ENCODE peak calls at places on chromosomes 5 and 9, in eight cellular contexts. One of them, this sample, is unnamed.

GRCh38 chr5:56616454-56617160 is 198.7 kb upstream of the MAP3K1 start:
- DNase-seq in mesenchymal stem cell: no peak
- DNase-seq in Peyer's patch: no peak
- DNase-seq in body of pancreas: no peak
- DNase-seq in H7: no peak
- DNase-seq in EL: no peak
- DNase-seq in activated CD4-positive, CD25-positive, alpha-beta regulatory T cell treated with anti-CD3 and anti-CD28 coated beads, Interleukin-2, amount 50 U/mL, for 72 hours: no peak
- DNase-seq in endothelial cell of umbilical vein: peak
- DNase-seq in this sample: no peak

GRCh38 chr9:27870404-27870803 is 297.1 kb upstream of the C9orf72 start:
- DNase-seq in EL: no peak
- DNase-seq in activated CD4-positive, CD25-positive, alpha-beta regulatory T cell treated with anti-CD3 and anti-CD28 coated beads, Interleukin-2, amount 50 U/mL, for 72 hours: no peak
- DNase-seq in H7: no peak
- DNase-seq in endothelial cell of umbilical vein: no peak
- DNase-seq in body of pancreas: no peak
- DNase-seq in mesenchymal stem cell: no peak
- DNase-seq in Peyer's patch: no peak
- DNase-seq in this sample: no peak

GRCh38 chr9:15349892-15350761 is 43.1 kb upstream of the TTC39B start:
- DNase-seq in activated CD4-positive, CD25-positive, alpha-beta regulatory T cell treated with anti-CD3 and anti-CD28 coated beads, Interleukin-2, amount 50 U/mL, for 72 hours: no peak
- DNase-seq in body of pancreas: peak
- DNase-seq in mesenchymal stem cell: no peak
- DNase-seq in endothelial cell of umbilical vein: no peak
- DNase-seq in H7: no peak
- DNase-seq in Peyer's patch: no peak
- DNase-seq in EL: peak
- DNase-seq in this sample: no peak

GRCh38 chr5:57117601-57118000 is 56.3 kb upstream of the GPBP1 start:
- DNase-seq in body of pancreas: no peak
- DNase-seq in EL: peak
- DNase-seq in activated CD4-positive, CD25-positive, alpha-beta regulatory T cell treated with anti-CD3 and anti-CD28 coated beads, Interleukin-2, amount 50 U/mL, for 72 hours: peak
- DNase-seq in mesenchymal stem cell: no peak
- DNase-seq in Peyer's patch: no peak
- DNase-seq in H7: no peak
- DNase-seq in endothelial cell of umbilical vein: no peak
- DNase-seq in this sample: no peak

GRCh38 chr9:79134654-79135053 is 437.1 kb upstream of the TLE4 start:
- DNase-seq in EL: peak
- DNase-seq in body of pancreas: no peak
- DNase-seq in Peyer's patch: no peak
- DNase-seq in activated CD4-positive, CD25-positive, alpha-beta regulatory T cell treated with anti-CD3 and anti-CD28 coated beads, Interleukin-2, amount 50 U/mL, for 72 hours: no peak
- DNase-seq in H7: peak
- DNase-seq in mesenchymal stem cell: peak
- DNase-seq in endothelial cell of umbilical vein: peak
- DNase-seq in this sample: no peak

GRCh38 chr9:72633966-72634365 is 112.6 kb downstream of the TMC1 start:
- DNase-seq in Peyer's patch: no peak
- DNase-seq in activated CD4-positive, CD25-positive, alpha-beta regulatory T cell treated with anti-CD3 and anti-CD28 coated beads, Interleukin-2, amount 50 U/mL, for 72 hours: no peak
- DNase-seq in mesenchymal stem cell: no peak
- DNase-seq in body of pancreas: no peak
- DNase-seq in H7: no peak
- DNase-seq in endothelial cell of umbilical vein: no peak
- DNase-seq in EL: peak
- DNase-seq in this sample: no peak

GRCh38 chr9:120982851-120983250 is 56.3 kb upstream of the TRAF1 start:
- DNase-seq in mesenchymal stem cell: peak
- DNase-seq in endothelial cell of umbilical vein: no peak
- DNase-seq in Peyer's patch: no peak
- DNase-seq in EL: peak
- DNase-seq in activated CD4-positive, CD25-positive, alpha-beta regulatory T cell treated with anti-CD3 and anti-CD28 coated beads, Interleukin-2, amount 50 U/mL, for 72 hours: no peak
- DNase-seq in body of pancreas: no peak
- DNase-seq in H7: no peak
- DNase-seq in this sample: no peak

GRCh38 chr9:136644343-136644592 is 18.4 kb upstream of the EGFL7 start:
- DNase-seq in endothelial cell of umbilical vein: peak
- DNase-seq in body of pancreas: peak
- DNase-seq in EL: peak
- DNase-seq in H7: no peak
- DNase-seq in activated CD4-positive, CD25-positive, alpha-beta regulatory T cell treated with anti-CD3 and anti-CD28 coated beads, Interleukin-2, amount 50 U/mL, for 72 hours: no peak
- DNase-seq in Peyer's patch: no peak
- DNase-seq in mesenchymal stem cell: no peak
- DNase-seq in this sample: peak

GRCh38 chr9:92770005-92770995 is 5.7 kb upstream of the BICD2 start:
- DNase-seq in Peyer's patch: no peak
- DNase-seq in EL: no peak
- DNase-seq in mesenchymal stem cell: peak
- DNase-seq in H7: peak
- DNase-seq in endothelial cell of umbilical vein: peak
- DNase-seq in activated CD4-positive, CD25-positive, alpha-beta regulatory T cell treated with anti-CD3 and anti-CD28 coated beads, Interleukin-2, amount 50 U/mL, for 72 hours: no peak
- DNase-seq in body of pancreas: no peak
- DNase-seq in this sample: no peak

GRCh38 chr9:87179556-87180340 is 232.4 kb upstream of the GAS1 start:
- DNase-seq in Peyer's patch: no peak
- DNase-seq in H7: no peak
- DNase-seq in endothelial cell of umbilical vein: no peak
- DNase-seq in body of pancreas: no peak
- DNase-seq in mesenchymal stem cell: peak
- DNase-seq in EL: peak
- DNase-seq in activated CD4-positive, CD25-positive, alpha-beta regulatory T cell treated with anti-CD3 and anti-CD28 coated beads, Interleukin-2, amount 50 U/mL, for 72 hours: no peak
- DNase-seq in this sample: no peak

GRCh38 chr5:146047396-146047795 is 58.0 kb downstream of the PLAC8L1 start:
- DNase-seq in endothelial cell of umbilical vein: no peak
- DNase-seq in Peyer's patch: peak
- DNase-seq in H7: no peak
- DNase-seq in mesenchymal stem cell: no peak
- DNase-seq in body of pancreas: no peak
- DNase-seq in EL: no peak
- DNase-seq in activated CD4-positive, CD25-positive, alpha-beta regulatory T cell treated with anti-CD3 and anti-CD28 coated beads, Interleukin-2, amount 50 U/mL, for 72 hours: no peak
- DNase-seq in this sample: no peak

GRCh38 chr9:125421591-125422181 is 160.1 kb downstream of the GAPVD1 start:
- DNase-seq in body of pancreas: no peak
- DNase-seq in mesenchymal stem cell: no peak
- DNase-seq in H7: no peak
- DNase-seq in EL: no peak
- DNase-seq in endothelial cell of umbilical vein: no peak
- DNase-seq in Peyer's patch: no peak
- DNase-seq in activated CD4-positive, CD25-positive, alpha-beta regulatory T cell treated with anti-CD3 and anti-CD28 coated beads, Interleukin-2, amount 50 U/mL, for 72 hours: no peak
- DNase-seq in this sample: no peak

GRCh38 chr5:111235635-111236034 is 11.5 kb downstream of the CAMK4 start:
- DNase-seq in H7: no peak
- DNase-seq in Peyer's patch: no peak
- DNase-seq in activated CD4-positive, CD25-positive, alpha-beta regulatory T cell treated with anti-CD3 and anti-CD28 coated beads, Interleukin-2, amount 50 U/mL, for 72 hours: no peak
- DNase-seq in body of pancreas: no peak
- DNase-seq in EL: no peak
- DNase-seq in endothelial cell of umbilical vein: no peak
- DNase-seq in mesenchymal stem cell: no peak
- DNase-seq in this sample: no peak

GRCh38 chr9:27151693-27152397 is 42.8 kb downstream of the TEK start:
- DNase-seq in EL: peak
- DNase-seq in Peyer's patch: no peak
- DNase-seq in activated CD4-positive, CD25-positive, alpha-beta regulatory T cell treated with anti-CD3 and anti-CD28 coated beads, Interleukin-2, amount 50 U/mL, for 72 hours: no peak
- DNase-seq in mesenchymal stem cell: peak
- DNase-seq in endothelial cell of umbilical vein: peak
- DNase-seq in H7: no peak
- DNase-seq in body of pancreas: peak
- DNase-seq in this sample: no peak

GRCh38 chr9:83489961-83490360 is 48.2 kb downstream of the FRMD3 start:
- DNase-seq in H7: no peak
- DNase-seq in Peyer's patch: no peak
- DNase-seq in EL: no peak
- DNase-seq in activated CD4-positive, CD25-positive, alpha-beta regulatory T cell treated with anti-CD3 and anti-CD28 coated beads, Interleukin-2, amount 50 U/mL, for 72 hours: no peak
- DNase-seq in endothelial cell of umbilical vein: no peak
- DNase-seq in body of pancreas: no peak
- DNase-seq in mesenchymal stem cell: no peak
- DNase-seq in this sample: no peak

GRCh38 chr5:55391707-55392106 is 83.9 kb downstream of the MTREX start:
- DNase-seq in endothelial cell of umbilical vein: no peak
- DNase-seq in H7: no peak
- DNase-seq in EL: no peak
- DNase-seq in Peyer's patch: no peak
- DNase-seq in mesenchymal stem cell: no peak
- DNase-seq in activated CD4-positive, CD25-positive, alpha-beta regulatory T cell treated with anti-CD3 and anti-CD28 coated beads, Interleukin-2, amount 50 U/mL, for 72 hours: no peak
- DNase-seq in body of pancreas: no peak
- DNase-seq in this sample: no peak

This sample was measured in pulmonary artery endothelial cell.